ENCODE peak calls at places on chromosomes 2 and 18, in ten cellular contexts. M, B, V, W, S, E, N, D, P and T are unnamed samples.

GRCh38 chr2:241666627-241667400 is 19.8 kb downstream of the DTYMK start:
- DNase-seq in N (no peak), E (no peak), D (no peak), M (no peak), B (no peak), P (no peak), V (no peak), W (no peak), S (no peak), T (no peak)

GRCh38 chr2:124704056-124704644 is 679.1 kb downstream of the CNTNAP5 start:
- DNase-seq in M (no peak), V (no peak), W (no peak), B (no peak), D (no peak), E (no peak), P (no peak), N (no peak), S (no peak), T (no peak)

GRCh38 chr2:224263571-224264043 is 138.3 kb downstream of the FAM124B start:
- DNase-seq in S (no peak), D (peak), P (no peak), M (no peak), N (no peak), W (peak), V (no peak), B (no peak), E (peak), T (no peak)

GRCh38 chr2:205482399-205483065 is 199.8 kb upstream of the NRP2 start:
- DNase-seq in V (no peak), B (no peak), D (peak), N (no peak), W (no peak), S (no peak), P (no peak), M (no peak), E (no peak), T (no peak)

GRCh38 chr18:48249841-48250240 is 159.3 kb downstream of the ZBTB7C start:
- DNase-seq in P (no peak), B (no peak), W (no peak), S (no peak), E (no peak), V (no peak), M (no peak), N (no peak), D (no peak), T (no peak)

GRCh38 chr18:10455726-10456453 is 1.5 kb downstream of the APCDD1 start:
- DNase-seq in W (no peak), B (no peak), M (no peak), V (no peak), P (no peak), N (no peak), D (no peak), E (no peak), S (no peak), T (no peak)

GRCh38 chr2:112644155-112644932 is 1.4 kb upstream of the SLC20A1 start:
- DNase-seq in B (no peak), P (no peak), E (peak), V (no peak), N (no peak), D (no peak), M (peak), W (no peak), S (no peak), T (no peak)

GRCh38 chr2:12321017-12321641 is 395.6 kb upstream of the TRIB2 start:
- DNase-seq in V (peak), B (no peak), S (no peak), E (peak), W (peak), P (no peak), D (peak), M (no peak), N (no peak), T (no peak)

GRCh38 chr2:158325031-158325781 is 131.3 kb downstream of the CCDC148 start:
- DNase-seq in S (no peak), D (no peak), N (no peak), W (peak), E (peak), P (no peak), M (no peak), V (no peak), B (no peak), T (no peak)

GRCh38 chr2:32864761-32865160 is 82.0 kb upstream of the LTBP1 start:
- DNase-seq in W (peak), D (peak), E (peak), B (no peak), N (no peak), P (no peak), M (no peak), S (no peak), V (peak), T (no peak)

GRCh38 chr2:186456941-186457340 is 29.1 kb upstream of the ZC3H15 start:
- DNase-seq in E (peak), N (no peak), P (no peak), V (peak), B (no peak), D (peak), S (no peak), W (peak), M (no peak), T (no peak)

GRCh38 chr18:13680612-13681011 is 45.7 kb downstream of the FAM210A start:
- DNase-seq in N (no peak), P (no peak), D (peak), S (no peak), V (no peak), W (no peak), E (no peak), M (no peak), B (no peak), T (no peak)

GRCh38 chr2:120463527-120463926 is 117.6 kb downstream of the INHBB start:
- DNase-seq in E (no peak), B (no peak), W (no peak), S (no peak), M (no peak), N (no peak), V (no peak), D (no peak), P (no peak), T (no peak)

GRCh38 chr18:36757081-36757480 is 71.7 kb downstream of the TPGS2 start:
- DNase-seq in D (peak), N (no peak), W (peak), P (no peak), B (no peak), V (peak), E (peak), M (no peak), S (peak), T (no peak)

GRCh38 chr2:43051316-43051715 is 175.1 kb downstream of the ZFP36L2 start:
- DNase-seq in W (peak), P (no peak), B (peak), V (no peak), S (no peak), D (peak), N (peak), M (peak), E (peak), T (no peak)

GRCh38 chr2:172097557-172098131 is 5.1 kb downstream of the DLX2 start:
- DNase-seq in P (no peak), D (no peak), V (no peak), S (peak), N (no peak), B (no peak), E (no peak), M (no peak), W (peak), T (no peak)

GRCh38 chr2:237459226-237459625 is 27.8 kb upstream of the MLPH start:
- DNase-seq in M (no peak), E (no peak), N (no peak), P (no peak), V (no peak), D (no peak), S (no peak), W (peak), B (no peak), T (no peak)

GRCh38 chr2:30763151-30763660 is 44.0 kb downstream of the CAPN13 start:
- DNase-seq in B (no peak), N (no peak), V (no peak), M (peak), E (no peak), W (peak), P (no peak), S (no peak), D (no peak), T (no peak)

GRCh38 chr18:48676346-48676745 is 137.5 kb downstream of the CTIF start:
- DNase-seq in D (no peak), S (no peak), V (no peak), E (no peak), B (no peak), P (no peak), M (peak), N (no peak), W (no peak), T (no peak)

GRCh38 chr2:174603280-174603679 is 5.7 kb upstream of the WIPF1 start:
- DNase-seq in E (no peak), B (peak), V (no peak), P (peak), W (peak), S (peak), N (peak), D (peak), M (peak), T (peak)

GRCh38 chr2:101842471-101842870 is 145.0 kb downstream of the MAP4K4 start:
- DNase-seq in W (no peak), P (no peak), D (no peak), V (no peak), N (no peak), E (no peak), B (no peak), M (no peak), S (no peak), T (no peak)

GRCh38 chr2:141557329-141558098 is 573.3 kb downstream of the LRP1B start:
- DNase-seq in E (peak), B (no peak), S (no peak), D (peak), P (no peak), N (no peak), W (peak), M (no peak), V (peak), T (no peak)

GRCh38 chr2:85662899-85663683 is 4.9 kb downstream of the SFTPB start:
- DNase-seq in W (peak), D (peak), M (no peak), N (no peak), B (no peak), S (no peak), V (peak), E (peak), P (no peak), T (no peak)

GRCh38 chr2:61793389-61793836 is 60.4 kb downstream of the FAM161A start:
- DNase-seq in N (peak), M (peak), S (no peak), B (peak), P (peak), W (peak), D (peak), V (peak), E (no peak), T (peak)

GRCh38 chr2:60675309-60675708 is 80.8 kb upstream of the PAPOLG start:
- DNase-seq in S (no peak), N (no peak), B (no peak), M (no peak), P (no peak), W (no peak), D (no peak), V (no peak), E (no peak), T (no peak)

GRCh38 chr18:49031511-49032188 is 80.9 kb upstream of the SMAD7 start:
- DNase-seq in W (no peak), V (no peak), P (no peak), N (peak), D (no peak), B (no peak), M (no peak), S (no peak), E (no peak), T (no peak)

GRCh38 chr2:39741871-39742270 is 37.2 kb downstream of the THUMPD2 start:
- DNase-seq in S (no peak), D (no peak), V (no peak), W (no peak), P (no peak), E (no peak), B (no peak), M (no peak), N (no peak), T (no peak)

GRCh38 chr2:200483729-200484198 is 26.1 kb downstream of the KCTD18 start:
- DNase-seq in B (no peak), E (peak), S (no peak), W (no peak), N (no peak), D (peak), P (no peak), V (no peak), M (peak), T (no peak)

GRCh38 chr2:238238311-238238765 is 1.5 kb downstream of the HES6 start:
- DNase-seq in S (no peak), N (no peak), P (no peak), E (no peak), V (no peak), D (no peak), M (no peak), W (no peak), B (no peak), T (no peak)

GRCh38 chr2:129742415-129742814 is 237.1 kb upstream of the RAB6C start:
- DNase-seq in B (no peak), S (no peak), N (no peak), E (no peak), M (no peak), W (no peak), P (no peak), D (no peak), V (no peak), T (no peak)

GRCh38 chr2:63888490-63889402 is 47.0 kb downstream of the UGP2 start:
- DNase-seq in E (no peak), V (no peak), N (peak), D (peak), M (peak), S (peak), P (peak), W (peak), B (peak), T (no peak)

GRCh38 chr2:134982603-134983002 is 64.0 kb downstream of the CCNT2 start:
- DNase-seq in N (no peak), B (no peak), P (no peak), W (no peak), E (no peak), M (no peak), S (no peak), V (no peak), D (no peak), T (no peak)

GRCh38 chr2:128457716-128458115 is 139.0 kb upstream of the HS6ST1 start:
- DNase-seq in P (no peak), S (no peak), W (no peak), B (no peak), E (no peak), V (no peak), N (no peak), M (no peak), D (no peak), T (no peak)

GRCh38 chr2:20450201-20451108 is 3.6 kb downstream of the RHOB start:
- DNase-seq in N (no peak), P (no peak), M (peak), V (peak), B (no peak), D (peak), E (no peak), S (no peak), W (peak), T (peak)